ENCODE peak calls at places on chromosomes 12 and 14, in ten cellular contexts. I, N, C, F, A, E, V, S, L and T are unnamed samples.
A peak's percentile ranks its signal among the peaks of the same experiment; 100 is the strongest.

GRCh38 chr12:50013361-50014147 is 11.7 kb downstream of the RACGAP1 start:
- DNase-seq in I (no peak), N (no peak), C (no peak), F (no peak), A (no peak), E (no peak), V (no peak), S (peak; percentile 5), L (no peak), T (no peak)

GRCh38 chr12:124913474-124914391 is 717 bp downstream of the UBC start:
- DNase-seq in I (peak; percentile 71), N (peak; percentile 75), C (no peak), F (no peak), A (peak; percentile 96), E (peak; percentile 73), V (no peak), S (peak; percentile 77), L (peak; percentile 65), T (no peak)

GRCh38 chr14:104932676-104933631 is 8.3 kb downstream of the PLD4 start:
- DNase-seq in I (peak; percentile 76), N (peak; percentile 66), C (peak; percentile 55), F (peak; percentile 82), A (peak; percentile 94), E (peak; percentile 35), V (peak; percentile 57), S (peak; percentile 78), L (peak; percentile 96), T (peak; percentile 43)

GRCh38 chr12:93050026-93050747 is 121.1 kb upstream of the EEA1 start:
- DNase-seq in I (peak; percentile 46), N (no peak), C (no peak), F (no peak), A (no peak), E (no peak), V (no peak), S (peak; percentile 16), L (no peak), T (no peak)

GRCh38 chr14:38958589-38958988 is 144.4 kb downstream of the SEC23A start:
- DNase-seq in I (peak; percentile 24), N (no peak), C (no peak), F (no peak), A (no peak), E (no peak), V (no peak), S (no peak), L (no peak), T (no peak)

GRCh38 chr12:79262938-79263337 is 398.4 kb downstream of the SYT1 start:
- DNase-seq in I (no peak), N (no peak), C (no peak), F (no peak), A (no peak), E (no peak), V (no peak), S (peak; percentile 3), L (no peak), T (no peak)

GRCh38 chr12:54156578-54156977 is 32.2 kb downstream of the SMUG1 start:
- DNase-seq in I (no peak), N (no peak), C (no peak), F (no peak), A (no peak), E (no peak), V (no peak), S (no peak), L (no peak), T (no peak)

GRCh38 chr12:20077618-20078017 is 290.7 kb upstream of the PDE3A start:
- DNase-seq in I (no peak), N (no peak), C (no peak), F (no peak), A (no peak), E (no peak), V (no peak), S (no peak), L (no peak), T (no peak)

GRCh38 chr12:113259499-113259953 is 38.3 kb downstream of the TPCN1 start:
- DNase-seq in I (peak; percentile 77), N (no peak), C (no peak), F (no peak), A (no peak), E (no peak), V (peak; percentile 36), S (peak; percentile 3), L (no peak), T (peak; percentile 78)

GRCh38 chr12:1531654-1532366 is 62.6 kb downstream of the FBXL14 start:
- DNase-seq in I (no peak), N (no peak), C (no peak), F (no peak), A (peak; percentile 58), E (no peak), V (no peak), S (peak; percentile 16), L (peak; percentile 64), T (no peak)

GRCh38 chr12:93098077-93098476 is 169.0 kb upstream of the EEA1 start:
- DNase-seq in I (peak; percentile 57), N (peak; percentile 13), C (peak; percentile 20), F (peak; percentile 24), A (peak; percentile 65), E (peak; percentile 72), V (peak; percentile 24), S (peak; percentile 25), L (peak; percentile 34), T (no peak)

GRCh38 chr14:105475269-105475915 is 771 bp downstream of the CRIP2 start:
- DNase-seq in I (peak; percentile 26), N (no peak), C (no peak), F (no peak), A (no peak), E (no peak), V (no peak), S (no peak), L (no peak), T (no peak)

GRCh38 chr12:25979563-25979962 is 21.1 kb downstream of the RASSF8 start:
- DNase-seq in I (peak; percentile 29), N (no peak), C (no peak), F (no peak), A (no peak), E (no peak), V (no peak), S (peak; percentile 28), L (no peak), T (no peak)

GRCh38 chr14:23047042-23047634 is 5.1 kb downstream of the PSMB11 start:
- DNase-seq in I (no peak), N (no peak), C (no peak), F (no peak), A (no peak), E (no peak), V (no peak), S (no peak), L (no peak), T (no peak)

GRCh38 chr14:73887116-73887490 is 444 bp downstream of the ZNF410 start:
- DNase-seq in I (peak; percentile 32), N (no peak), C (no peak), F (no peak), A (no peak), E (peak; percentile 24), V (no peak), S (no peak), L (no peak), T (peak; percentile 38)

GRCh38 chr14:103879570-103880333 is 32.4 kb upstream of the PPP1R13B start:
- DNase-seq in I (no peak), N (no peak), C (no peak), F (no peak), A (peak; percentile 92), E (no peak), V (no peak), S (no peak), L (no peak), T (no peak)

GRCh38 chr12:7994731-7995205 is 37.7 kb upstream of the FOXJ2 start:
- DNase-seq in I (peak; percentile 99), N (no peak), C (no peak), F (no peak), A (no peak), E (no peak), V (peak; percentile 96), S (peak; percentile 96), L (no peak), T (no peak)

GRCh38 chr12:74259199-74259598 is 278.4 kb upstream of the ATXN7L3B start:
- DNase-seq in I (no peak), N (no peak), C (no peak), F (no peak), A (no peak), E (no peak), V (no peak), S (no peak), L (no peak), T (no peak)

GRCh38 chr12:117441751-117442150 is 80.3 kb upstream of the NOS1 start:
- DNase-seq in I (peak; percentile 34), N (no peak), C (no peak), F (no peak), A (no peak), E (no peak), V (peak; percentile 56), S (no peak), L (no peak), T (peak; percentile 18)

GRCh38 chr12:52659395-52659794 is 7.4 kb upstream of the KRT2 start:
- DNase-seq in I (no peak), N (no peak), C (no peak), F (no peak), A (no peak), E (no peak), V (no peak), S (no peak), L (no peak), T (no peak)

GRCh38 chr12:121036810-121037326 is 2.2 kb downstream of the OASL start:
- DNase-seq in I (peak; percentile 86), N (no peak), C (no peak), F (no peak), A (peak; percentile 18), E (no peak), V (peak; percentile 57), S (peak; percentile 75), L (no peak), T (no peak)

GRCh38 chr12:48001426-48002178 is 2.7 kb downstream of the COL2A1 start:
- DNase-seq in I (peak; percentile 26), N (no peak), C (peak; percentile 49), F (no peak), A (no peak), E (no peak), V (no peak), S (peak; percentile 15), L (peak; percentile 35), T (no peak)

GRCh38 chr14:51865953-51866747 is 5.7 kb downstream of the GNG2 start:
- DNase-seq in I (no peak), N (no peak), C (no peak), F (no peak), A (no peak), E (no peak), V (no peak), S (no peak), L (peak; percentile 25), T (no peak)

GRCh38 chr14:38316922-38317321 is 61.0 kb upstream of the CLEC14A start:
- DNase-seq in I (no peak), N (no peak), C (no peak), F (no peak), A (no peak), E (no peak), V (no peak), S (no peak), L (no peak), T (no peak)

GRCh38 chr12:15855646-15856045 is 26.5 kb upstream of the STRAP start:
- DNase-seq in I (peak; percentile 85), N (no peak), C (no peak), F (no peak), A (no peak), E (no peak), V (no peak), S (no peak), L (no peak), T (no peak)

GRCh38 chr12:110543965-110544364 is 39.2 kb downstream of the PPTC7 start:
- DNase-seq in I (no peak), N (no peak), C (no peak), F (no peak), A (no peak), E (no peak), V (no peak), S (no peak), L (no peak), T (no peak)

GRCh38 chr12:11513288-11513687 is 117.9 kb upstream of the PRB2 start:
- DNase-seq in I (peak; percentile 3), N (no peak), C (no peak), F (no peak), A (no peak), E (no peak), V (no peak), S (no peak), L (no peak), T (no peak)

GRCh38 chr12:20778969-20779368 is 31.5 kb upstream of the SLCO1B3 start:
- DNase-seq in I (no peak), N (no peak), C (no peak), F (no peak), A (no peak), E (no peak), V (no peak), S (no peak), L (no peak), T (no peak)